ENCODE peak calls at places on chromosomes 3 and 15, in eight cellular contexts. S is HEK293T; Q is epithelial cell of esophagus; P is RCC 7860; E is activated CD4-positive, alpha-beta memory T cell treated with anti-CD3 and anti-CD28 coated beads for 36 hours; U is progenitor cell of endocrine pancreas; H is HTR-8/SVneo; V is ascending aorta. Z is an unnamed sample.

GRCh38 chr3:173584834-173585831 is 187.6 kb downstream of the NLGN1 start:
- DNase-seq in S (peak; percentile 52), Q (peak; percentile 14), P (peak; percentile 24), E (no peak), U (peak; percentile 20), H (peak; percentile 24), V (peak; percentile 66), Z (no peak)

GRCh38 chr3:112109313-112109712 is 23.1 kb downstream of the C3orf52 start:
- DNase-seq in S (no peak), Q (no peak), P (no peak), E (no peak), U (no peak), H (no peak), V (no peak), Z (no peak)

GRCh38 chr3:145125307-145125706 is 1035.7 kb downstream of the PLOD2 start:
- DNase-seq in S (no peak), Q (peak; percentile 4), P (peak; percentile 54), E (no peak), U (no peak), H (no peak), V (no peak), Z (peak; percentile 31)

GRCh38 chr3:49007771-49008528 is 759 bp downstream of the WDR6 start:
- DNase-seq in S (peak; percentile 84), Q (peak; percentile 89), P (peak; percentile 62), E (peak; percentile 92), U (peak; percentile 58), H (peak; percentile 73), V (peak; percentile 90), Z (no peak)

GRCh38 chr3:79521221-79521848 is 246.5 kb downstream of the ROBO1 start:
- DNase-seq in S (peak; percentile 35), Q (peak; percentile 52), P (peak; percentile 20), E (no peak), U (no peak), H (peak; percentile 41), V (no peak), Z (peak; percentile 16)

GRCh38 chr3:161599702-161600101 is 103.1 kb downstream of the OTOL1 start:
- DNase-seq in S (no peak), Q (no peak), P (no peak), E (no peak), U (no peak), H (no peak), V (no peak), Z (no peak)

GRCh38 chr3:190492129-190492528 is 21.8 kb upstream of the IL1RAP start:
- DNase-seq in S (no peak), Q (no peak), P (peak; percentile 40), E (no peak), U (no peak), H (no peak), V (no peak), Z (no peak)

GRCh38 chr15:85011210-85011571 is 29.5 kb downstream of the PDE8A start:
- DNase-seq in S (no peak), Q (no peak), P (no peak), E (no peak), U (no peak), H (no peak), V (no peak), Z (no peak)

GRCh38 chr3:166446291-166446690 is 609.1 kb upstream of the BCHE start:
- DNase-seq in S (no peak), Q (peak; percentile 87), P (peak; percentile 9), E (no peak), U (no peak), H (no peak), V (no peak), Z (no peak)

GRCh38 chr3:38651153-38651789 is 1.8 kb upstream of the SCN5A start:
- DNase-seq in S (peak; percentile 81), Q (peak; percentile 70), P (peak; percentile 11), E (peak; percentile 80), U (peak; percentile 52), H (peak; percentile 64), V (peak; percentile 65), Z (no peak)

GRCh38 chr3:52829906-52830463 is 487 bp downstream of the ITIH4 start:
- DNase-seq in S (no peak), Q (no peak), P (no peak), E (no peak), U (no peak), H (no peak), V (no peak), Z (no peak)

GRCh38 chr15:48566669-48567068 is 78.8 kb downstream of the FBN1 start:
- DNase-seq in S (no peak), Q (no peak), P (no peak), E (no peak), U (no peak), H (no peak), V (no peak), Z (no peak)

GRCh38 chr15:70195808-70196304 is 98.1 kb upstream of the TLE3 start:
- DNase-seq in S (no peak), Q (peak; percentile 72), P (peak; percentile 73), E (no peak), U (no peak), H (peak; percentile 91), V (peak; percentile 90), Z (no peak)

GRCh38 chr3:11096266-11097135 is 57.8 kb upstream of the HRH1 start:
- DNase-seq in S (peak; percentile 70), Q (peak; percentile 91), P (peak; percentile 86), E (peak; percentile 85), U (no peak), H (peak; percentile 91), V (peak; percentile 91), Z (peak; percentile 73)

GRCh38 chr3:12975748-12976522 is 97.3 kb downstream of the IQSEC1 start:
- DNase-seq in S (no peak), Q (no peak), P (no peak), E (no peak), U (no peak), H (no peak), V (no peak), Z (no peak)

GRCh38 chr3:88912294-88913014 is 195.0 kb upstream of the EPHA3 start:
- DNase-seq in S (no peak), Q (no peak), P (no peak), E (no peak), U (no peak), H (no peak), V (no peak), Z (no peak)

GRCh38 chr15:67085237-67085817 is 19.9 kb downstream of the SMAD3 start:
- DNase-seq in S (no peak), Q (no peak), P (no peak), E (peak; percentile 84), U (no peak), H (no peak), V (no peak), Z (no peak)

GRCh38 chr3:60313382-60313781 is 937.9 kb downstream of the FHIT start:
- DNase-seq in S (no peak), Q (no peak), P (no peak), E (no peak), U (no peak), H (no peak), V (no peak), Z (no peak)

GRCh38 chr3:41198526-41198925 is 779 bp upstream of the CTNNB1 start:
- DNase-seq in S (no peak), Q (peak; percentile 35), P (no peak), E (peak; percentile 27), U (no peak), H (no peak), V (peak; percentile 66), Z (no peak)

GRCh38 chr3:60269829-60270266 is 981.4 kb downstream of the FHIT start:
- DNase-seq in S (no peak), Q (no peak), P (no peak), E (no peak), U (no peak), H (no peak), V (no peak), Z (no peak)

GRCh38 chr3:63937661-63938651 is 25.8 kb upstream of the SCAANT1 start:
- DNase-seq in S (no peak), Q (peak; percentile 75), P (no peak), E (no peak), U (no peak), H (no peak), V (no peak), Z (no peak)

GRCh38 chr3:124201786-124202185 is 209.9 kb upstream of the ROPN1 start:
- DNase-seq in S (no peak), Q (no peak), P (no peak), E (no peak), U (no peak), H (no peak), V (no peak), Z (no peak)

Z was measured in epithelial cell of proximal tubule.